ENCODE peak calls at places on chromosomes 13 and 19, in nine cellular contexts. E is progenitor cell of endocrine pancreas; L is nucleus accumbens; U is AG09319; Q is CD4-positive, CD25-positive, alpha-beta regulatory T cell; D is NCI-H1048; S is BJ; F is adrenal gland; P is aorta. R is an unnamed sample.

GRCh38 chr13:48533207-48533499 is 273 bp upstream of the RCBTB2 start:
- DNase-seq in E (no peak), F (no peak), S (no peak), P (no peak), U (no peak), D (no peak), L (no peak), Q (no peak), R (no peak)

GRCh38 chr13:66205807-66206206 is 1024.3 kb downstream of the PCDH9 start:
- DNase-seq in S (no peak), Q (no peak), D (no peak), E (no peak), U (no peak), L (no peak), P (no peak), F (no peak), R (no peak)

GRCh38 chr19:45468159-45468651 is 409 bp downstream of the FOSB start:
- DNase-seq in F (peak), E (no peak), S (no peak), U (no peak), Q (no peak), L (no peak), P (peak), D (no peak), R (no peak)

GRCh38 chr19:4172861-4173473 is 9.4 kb downstream of the SIRT6 start:
- DNase-seq in P (peak), L (no peak), E (peak), F (peak), D (peak), S (no peak), U (no peak), Q (peak), R (no peak)

GRCh38 chr13:38830442-38831045 is 143.7 kb downstream of the FREM2 start:
- DNase-seq in P (no peak), U (no peak), S (no peak), L (no peak), F (no peak), D (no peak), Q (no peak), E (no peak), R (no peak)

GRCh38 chr13:93810264-93810663 is 583.7 kb downstream of the GPC6 start:
- DNase-seq in S (no peak), E (no peak), L (no peak), D (no peak), Q (no peak), F (no peak), U (no peak), P (no peak), R (no peak)

GRCh38 chr13:96650301-96650886 is 343.9 kb downstream of the OXGR1 start:
- DNase-seq in P (no peak), F (no peak), L (no peak), U (no peak), E (no peak), Q (no peak), S (peak), D (no peak), R (no peak)

GRCh38 chr19:58577581-58578429 is 4.7 kb upstream of the MZF1 start:
- DNase-seq in E (peak), D (no peak), L (no peak), F (peak), P (peak), Q (no peak), U (no peak), S (no peak), R (no peak)

GRCh38 chr13:105050696-105051095 is 1484.8 kb downstream of the EFNB2 start:
- DNase-seq in U (no peak), P (no peak), Q (no peak), L (no peak), S (no peak), D (no peak), F (no peak), E (no peak), R (no peak)

GRCh38 chr13:20157387-20157786 is 3.5 kb downstream of the GJA3 start:
- DNase-seq in P (no peak), S (no peak), Q (no peak), D (no peak), U (no peak), F (no peak), L (no peak), E (no peak), R (no peak)

GRCh38 chr19:46726551-46726950 is 9.6 kb upstream of the PRKD2 start:
- DNase-seq in L (no peak), U (no peak), P (no peak), S (no peak), F (no peak), Q (no peak), D (no peak), E (no peak), R (no peak)

GRCh38 chr13:95571941-95572340 is 19.4 kb downstream of the CLDN10 start:
- DNase-seq in E (no peak), Q (no peak), U (no peak), L (no peak), P (no peak), F (no peak), D (no peak), S (no peak), R (no peak)

GRCh38 chr13:49098771-49099512 is 121.2 kb upstream of the MLNR start:
- DNase-seq in F (no peak), L (no peak), S (no peak), U (no peak), P (no peak), Q (no peak), D (no peak), E (no peak), R (no peak)

GRCh38 chr13:32669030-32669646 is 82.9 kb downstream of the PDS5B start:
- DNase-seq in F (no peak), L (no peak), D (no peak), U (peak), E (no peak), Q (peak), S (no peak), P (no peak), R (peak)

GRCh38 chr13:67481445-67481844 is 251.3 kb upstream of the PCDH9 start:
- DNase-seq in F (no peak), S (no peak), E (no peak), P (no peak), L (no peak), Q (no peak), D (no peak), U (no peak), R (no peak)

GRCh38 chr13:72129117-72129516 is 262.1 kb upstream of the DACH1 start:
- DNase-seq in E (no peak), D (no peak), L (no peak), S (no peak), Q (no peak), F (no peak), U (no peak), P (no peak), R (no peak)

GRCh38 chr19:40805258-40805868 is 6.4 kb downstream of the EGLN2 start:
- DNase-seq in P (no peak), F (no peak), Q (no peak), S (no peak), U (no peak), D (no peak), L (no peak), E (no peak), R (no peak)

GRCh38 chr19:34393629-34394028 is 10.6 kb upstream of the PDCD2L start:
- DNase-seq in S (no peak), P (no peak), U (no peak), D (no peak), E (no peak), Q (no peak), L (no peak), F (no peak), R (no peak)

GRCh38 chr13:113641426-113641825 is 16.6 kb downstream of the ATP4B start:
- DNase-seq in P (peak), F (no peak), Q (no peak), D (no peak), L (no peak), S (no peak), U (no peak), E (no peak), R (no peak)

GRCh38 chr13:60398949-60399589 is 2.0 kb downstream of the TDRD3 start:
- DNase-seq in L (no peak), U (no peak), S (no peak), Q (no peak), E (no peak), D (no peak), P (no peak), F (no peak), R (no peak)

GRCh38 chr13:65892859-65893258 is 1337.3 kb downstream of the PCDH9 start:
- DNase-seq in Q (no peak), S (no peak), D (no peak), U (no peak), F (no peak), E (no peak), L (no peak), P (no peak), R (no peak)

GRCh38 chr13:97366172-97366688 is 67.7 kb upstream of the RAP2A start:
- DNase-seq in E (no peak), F (no peak), P (no peak), S (no peak), U (no peak), L (no peak), D (no peak), Q (no peak), R (no peak)

GRCh38 chr19:45484273-45484945 is 12.4 kb downstream of the RTN2 start:
- DNase-seq in S (no peak), F (no peak), P (no peak), E (no peak), D (no peak), Q (no peak), U (no peak), L (no peak), R (no peak)

R was measured in NCI-H446.